ENCODE peak calls at places on chromosomes 11 and 22, in eight cellular contexts. Q, N, G, Z, B, K, J and F are unnamed samples.

GRCh38 chr11:73759520-73760065 is 1.3 kb downstream of the RAB6A start:
- DNase-seq in B (no peak), Q (no peak), Z (no peak), G (peak), J (no peak), K (peak), N (peak), F (no peak)

GRCh38 chr22:48822278-48823233 is 1005.1 kb downstream of the BRD1 start:
- DNase-seq in G (no peak), K (no peak), B (no peak), J (no peak), Z (no peak), N (no peak), Q (no peak), F (no peak)

GRCh38 chr11:125514336-125515101 is 18.5 kb upstream of the FEZ1 start:
- DNase-seq in Z (peak), J (peak), Q (no peak), N (peak), G (peak), B (no peak), K (peak), F (no peak)

GRCh38 chr22:23214398-23214797 is 34.1 kb downstream of the BCR start:
- DNase-seq in K (no peak), Z (no peak), J (no peak), B (no peak), N (no peak), G (no peak), Q (no peak), F (no peak)

GRCh38 chr11:469684-470667 is 19.9 kb downstream of the PTDSS2 start:
- DNase-seq in K (peak), G (no peak), Q (peak), J (no peak), N (peak), B (no peak), Z (no peak), F (no peak)

GRCh38 chr11:58060939-58061672 is 30.4 kb downstream of the OR6Q1 start:
- DNase-seq in K (peak), Z (no peak), G (no peak), J (no peak), B (no peak), Q (no peak), N (no peak), F (no peak)

GRCh38 chr22:26483439-26484359 is at the start of the genes HPS4 and SRRD:
- DNase-seq in B (peak), N (peak), Z (peak), K (peak), Q (peak), J (peak), G (peak), F (no peak)

GRCh38 chr22:30984317-30984716 is 15.3 kb downstream of the TUG1 start:
- DNase-seq in G (no peak), K (no peak), Z (no peak), N (no peak), B (no peak), Q (no peak), J (no peak), F (no peak)

GRCh38 chr11:20458905-20459632 is 71.6 kb downstream of the PRMT3 start:
- DNase-seq in Z (no peak), G (no peak), J (no peak), K (no peak), B (no peak), Q (no peak), N (peak), F (no peak)

GRCh38 chr22:46092011-46092410 is 58.3 kb upstream of the PPARA start:
- DNase-seq in G (no peak), J (no peak), B (no peak), N (no peak), Q (no peak), Z (no peak), K (no peak), F (no peak)

GRCh38 chr22:47822459-47822858 is 1060.0 kb downstream of the TBC1D22A start:
- DNase-seq in N (no peak), B (no peak), J (no peak), Z (no peak), K (no peak), Q (no peak), G (no peak), F (no peak)

GRCh38 chr11:107857550-107858216 is 904 bp downstream of the SLC35F2 start:
- DNase-seq in K (peak), G (no peak), N (no peak), Z (peak), J (no peak), B (peak), Q (no peak), F (no peak)
- H3K27ac ChIP-seq in K (no peak), G (peak), N (no peak), Z (peak), J (peak), B (no peak), Q (no peak), F (peak)

GRCh38 chr22:38257170-38257569 is 15.6 kb downstream of the TMEM184B start:
- DNase-seq in Q (peak), N (no peak), G (no peak), Z (no peak), B (no peak), J (no peak), K (peak), F (no peak)

GRCh38 chr22:38257650-38258246 is 15.1 kb downstream of the TMEM184B start:
- DNase-seq in K (no peak), B (no peak), N (no peak), G (peak), Z (no peak), Q (no peak), J (no peak), F (no peak)

GRCh38 chr22:38259370-38259769 is 13.4 kb downstream of the TMEM184B start:
- DNase-seq in Z (no peak), N (no peak), B (no peak), J (no peak), G (no peak), Q (no peak), K (no peak), F (no peak)

GRCh38 chr22:38258895-38259294 is 13.9 kb downstream of the TMEM184B start:
- DNase-seq in K (no peak), Z (no peak), J (no peak), G (no peak), Q (no peak), N (no peak), B (no peak), F (no peak)

GRCh38 chr22:38255697-38256096 is 17.1 kb downstream of the TMEM184B start:
- DNase-seq in Z (no peak), N (no peak), Q (no peak), G (no peak), B (no peak), K (no peak), J (no peak), F (no peak)
- H3K27ac ChIP-seq in Z (no peak), N (no peak), Q (no peak), G (no peak), B (no peak), K (no peak), J (no peak), F (peak)

GRCh38 chr11:3044004-3044403 is 13.2 kb downstream of the CARS1 start:
- DNase-seq in K (peak), B (no peak), G (no peak), N (no peak), Z (no peak), Q (no peak), J (no peak), F (no peak)
- H3K27ac ChIP-seq in K (peak), B (no peak), G (no peak), N (peak), Z (no peak), Q (no peak), J (no peak), F (peak)

DNA sequence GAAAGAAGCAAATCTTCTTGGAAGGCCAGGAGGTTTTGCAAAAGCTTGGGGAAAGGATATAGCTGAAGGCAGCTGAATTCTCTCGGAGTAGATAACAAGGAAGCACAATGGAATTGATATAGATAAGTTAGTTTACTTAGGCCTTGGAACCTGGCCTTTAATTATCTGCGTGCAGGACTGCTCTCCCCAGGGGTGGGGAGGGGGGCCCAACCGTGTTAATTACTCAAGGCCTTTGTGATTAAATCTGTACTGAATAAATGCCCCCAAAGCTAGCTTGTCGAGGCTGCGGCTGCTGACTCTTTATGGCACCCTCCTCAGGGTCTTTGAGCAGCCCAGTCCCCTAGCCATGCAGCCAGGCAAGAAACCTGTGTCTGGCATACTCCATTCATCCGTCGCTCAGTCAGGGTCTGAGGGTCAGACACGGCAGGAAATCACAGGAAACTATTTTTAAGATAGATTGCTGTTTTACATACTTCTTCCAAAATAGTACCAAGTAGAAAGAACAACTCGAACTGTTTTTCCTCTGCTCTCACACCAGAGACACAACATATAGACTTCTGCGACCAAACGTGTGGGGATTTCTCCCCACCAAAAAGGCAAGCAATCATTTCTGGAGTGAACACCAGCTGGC is 36.5 kb downstream of the MS4A2 start:
- DNase-seq in J (no peak), B (no peak), Q (no peak), K (no peak), Z (no peak), G (peak), N (no peak), F (no peak)
- H3K27ac ChIP-seq in J (no peak), B (no peak), Q (no peak), K (no peak), Z (no peak), G (peak), N (no peak), F (no peak)

GRCh38 chr11:34869425-34869824 is 46.8 kb downstream of the APIP start:
- DNase-seq in K (no peak), Q (no peak), Z (no peak), B (peak), G (no peak), J (no peak), N (peak), F (no peak)

GRCh38 chr11:34865261-34865660 is 50.9 kb downstream of the APIP start:
- DNase-seq in Z (no peak), Q (no peak), G (no peak), N (no peak), B (no peak), J (no peak), K (peak), F (no peak)

GRCh38 chr11:34863048-34863447 is 53.1 kb downstream of the APIP start:
- DNase-seq in B (no peak), J (no peak), N (no peak), K (no peak), Q (no peak), G (no peak), Z (no peak), F (no peak)

GRCh38 chr11:34870548-34871209 is 45.5 kb downstream of the APIP start:
- DNase-seq in G (no peak), K (no peak), N (no peak), J (no peak), B (no peak), Z (no peak), Q (no peak), F (no peak)

GRCh38 chr11:34866375-34866774 is 49.8 kb downstream of the APIP start:
- DNase-seq in N (no peak), Q (no peak), G (no peak), Z (no peak), J (no peak), K (no peak), B (no peak), F (no peak)
- H3K27ac ChIP-seq in N (no peak), Q (no peak), G (no peak), Z (no peak), J (no peak), K (no peak), B (no peak), F (no peak)

GRCh38 chr11:9304178-9304577 is 10.2 kb downstream of the TMEM41B start:
- DNase-seq in N (no peak), B (no peak), Q (no peak), Z (no peak), K (no peak), J (no peak), G (no peak), F (no peak)

GRCh38 chr11:9301720-9302119 is 12.7 kb downstream of the TMEM41B start:
- DNase-seq in J (no peak), B (no peak), Q (no peak), N (no peak), Z (no peak), G (no peak), K (no peak), F (no peak)

GRCh38 chr11:9302448-9302847 is 11.9 kb downstream of the TMEM41B start:
- DNase-seq in J (no peak), G (no peak), N (no peak), K (peak), B (no peak), Z (no peak), Q (no peak), F (no peak)
- H3K27ac ChIP-seq in J (no peak), G (no peak), N (no peak), K (no peak), B (no peak), Z (no peak), Q (no peak), F (no peak)

DNA sequence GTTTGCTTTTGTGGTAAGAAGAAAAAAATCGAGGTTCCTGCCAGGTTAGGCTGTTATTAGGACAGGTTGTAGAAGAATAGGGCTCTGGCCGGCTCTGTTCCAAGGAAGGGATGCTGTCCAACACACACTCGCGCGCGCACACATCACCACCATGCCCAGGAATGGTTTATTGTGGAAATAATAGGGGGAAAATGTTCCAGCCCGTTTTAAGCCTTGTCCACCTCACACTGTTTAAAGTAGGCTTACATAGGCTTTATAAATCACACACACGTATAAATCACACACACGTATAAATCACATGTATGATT is 1.2 kb upstream of the ARHGAP20 start:
- DNase-seq in K (no peak), G (no peak), B (no peak), Q (no peak), Z (no peak), J (no peak), N (no peak), F (no peak)
- H3K27ac ChIP-seq in K (no peak), G (no peak), B (no peak), Q (no peak), Z (no peak), J (no peak), N (no peak), F (peak)

GRCh38 chr11:60305906-60306619 is 21.0 kb upstream of the MS4A6E start:
- DNase-seq in K (no peak), G (no peak), Z (no peak), J (no peak), N (no peak), Q (no peak), B (no peak), F (no peak)
- H3K27ac ChIP-seq in K (no peak), G (no peak), Z (no peak), J (no peak), N (no peak), Q (no peak), B (no peak), F (no peak)